ENCODE peak calls at places on chromosomes 2 and 18, in eight cellular contexts. X is cardiac fibroblast; L is CD8-positive, alpha-beta T cell; V is endodermal cell; Z is endothelial cell of umbilical vein; D is RWPE1; E is AG09309; F is fibroblast of the aortic adventitia. J is an unnamed sample.

GRCh38 chr2:197241590-197241989 is 69.0 kb downstream of the ANKRD44 start:
- DNase-seq in X (no peak), L (no peak), V (no peak), Z (no peak), D (no peak), E (no peak), F (no peak), J (no peak)

GRCh38 chr2:148936857-148937450 is 61.9 kb downstream of the KIF5C start:
- DNase-seq in X (no peak), L (no peak), V (no peak), Z (no peak), D (no peak), E (no peak), F (no peak), J (no peak)

GRCh38 chr2:238633426-238634328 is 206.9 kb downstream of the ASB1 start:
- DNase-seq in X (no peak), L (no peak), V (no peak), Z (no peak), D (no peak), E (no peak), F (no peak), J (no peak)

GRCh38 chr2:29894822-29895221 is 26.6 kb downstream of the ALK start:
- DNase-seq in X (no peak), L (no peak), V (no peak), Z (no peak), D (no peak), E (no peak), F (no peak), J (no peak)

GRCh38 chr2:71001592-71002570 is 7.2 kb upstream of the TEX261 start:
- DNase-seq in X (no peak), L (no peak), V (peak; percentile 90), Z (no peak), D (no peak), E (no peak), F (no peak), J (peak; percentile 50)

GRCh38 chr2:36356199-36356989 is 816 bp downstream of the CRIM1 start:
- DNase-seq in X (peak; percentile 51), L (peak; percentile 25), V (peak; percentile 82), Z (peak; percentile 23), D (no peak), E (no peak), F (no peak), J (peak; percentile 65)

GRCh38 chr2:29010946-29011649 is 30.0 kb downstream of the TOGARAM2 start:
- DNase-seq in X (peak; percentile 87), L (peak; percentile 84), V (peak; percentile 83), Z (no peak), D (no peak), E (no peak), F (peak; percentile 40), J (peak; percentile 22)

GRCh38 chr2:20138696-20139095 is 86.2 kb downstream of the SDC1 start:
- DNase-seq in X (peak; percentile 12), L (no peak), V (no peak), Z (no peak), D (no peak), E (no peak), F (peak; percentile 16), J (no peak)

GRCh38 chr2:9251154-9252001 is 44.8 kb downstream of the ASAP2 start:
- DNase-seq in X (peak; percentile 70), L (no peak), V (no peak), Z (peak; percentile 81), D (peak; percentile 87), E (peak; percentile 64), F (peak; percentile 79), J (peak; percentile 34)

GRCh38 chr18:36323421-36323820 is 25.9 kb downstream of the FHOD3 start:
- DNase-seq in X (no peak), L (no peak), V (peak; percentile 24), Z (no peak), D (no peak), E (no peak), F (no peak), J (no peak)

GRCh38 chr2:181937473-181937872 is 45.9 kb downstream of the ITPRID2 start:
- DNase-seq in X (peak; percentile 48), L (no peak), V (no peak), Z (no peak), D (no peak), E (peak; percentile 20), F (peak; percentile 36), J (no peak)

GRCh38 chr2:134623796-134624195 is 95.0 kb downstream of the TMEM163 start:
- DNase-seq in X (no peak), L (no peak), V (no peak), Z (no peak), D (no peak), E (no peak), F (no peak), J (no peak)

GRCh38 chr2:240798327-240798905 is 21.6 kb downstream of the KIF1A start:
- DNase-seq in X (no peak), L (peak; percentile 5), V (no peak), Z (no peak), D (no peak), E (no peak), F (no peak), J (no peak)

GRCh38 chr18:34023471-34023870 is 201.2 kb downstream of the NOL4 start:
- DNase-seq in X (no peak), L (no peak), V (peak; percentile 59), Z (no peak), D (no peak), E (no peak), F (no peak), J (no peak)

GRCh38 chr2:56195563-56195962 is 11.8 kb downstream of the CCDC85A start:
- DNase-seq in X (no peak), L (no peak), V (no peak), Z (peak; percentile 56), D (no peak), E (no peak), F (peak; percentile 36), J (no peak)

GRCh38 chr2:120398051-120398960 is 52.4 kb downstream of the INHBB start:
- DNase-seq in X (no peak), L (no peak), V (peak; percentile 29), Z (no peak), D (no peak), E (peak; percentile 40), F (peak; percentile 4), J (no peak)

GRCh38 chr2:204116154-204116792 is 179.7 kb downstream of the ICOS start:
- DNase-seq in X (no peak), L (no peak), V (no peak), Z (peak; percentile 30), D (no peak), E (no peak), F (peak; percentile 4), J (no peak)

GRCh38 chr2:151946856-151947523 is 118.8 kb upstream of the ARL5A start:
- DNase-seq in X (peak; percentile 18), L (no peak), V (peak; percentile 77), Z (peak; percentile 52), D (no peak), E (no peak), F (peak; percentile 17), J (peak; percentile 40)

GRCh38 chr2:106845716-106846115 is 40.3 kb downstream of the ST6GAL2 start:
- DNase-seq in X (no peak), L (no peak), V (no peak), Z (no peak), D (no peak), E (no peak), F (no peak), J (no peak)

GRCh38 chr18:33817096-33817495 is 239.1 kb downstream of the ASXL3 start:
- DNase-seq in X (no peak), L (no peak), V (no peak), Z (no peak), D (no peak), E (no peak), F (peak; percentile 56), J (no peak)

GRCh38 chr2:150076281-150076680 is 411.2 kb downstream of the RND3 start:
- DNase-seq in X (peak; percentile 41), L (no peak), V (no peak), Z (no peak), D (no peak), E (no peak), F (peak; percentile 59), J (no peak)

GRCh38 chr2:217915706-217916105 is 87.1 kb downstream of the TNS1 start:
- DNase-seq in X (no peak), L (no peak), V (no peak), Z (no peak), D (no peak), E (no peak), F (no peak), J (no peak)

GRCh38 chr2:207113403-207113802 is 52.3 kb downstream of the KLF7 start:
- DNase-seq in X (no peak), L (no peak), V (no peak), Z (no peak), D (no peak), E (no peak), F (no peak), J (no peak)

GRCh38 chr18:55552498-55553189 is 35.3 kb downstream of the TCF4 start:
- DNase-seq in X (peak; percentile 35), L (no peak), V (no peak), Z (no peak), D (no peak), E (peak; percentile 45), F (peak; percentile 24), J (no peak)

GRCh38 chr2:61900246-61900645 is 5.2 kb upstream of the COMMD1 start:
- DNase-seq in X (peak; percentile 5), L (no peak), V (no peak), Z (no peak), D (no peak), E (no peak), F (no peak), J (no peak)

GRCh38 chr2:61898810-61899209 is 6.7 kb upstream of the COMMD1 start:
- DNase-seq in X (peak; percentile 44), L (no peak), V (no peak), Z (peak; percentile 30), D (no peak), E (no peak), F (peak; percentile 37), J (no peak)
- TF ChIP-seq CTCF in X (peak; percentile 56), L (no peak), V (peak; percentile 62), Z (peak; percentile 37), D (peak; percentile 64), E (peak; percentile 56), F (peak; percentile 60), J (peak; percentile 19)

GRCh38 chr2:189628817-189629552 is 32.3 kb upstream of the ASNSD1 start:
- DNase-seq in X (peak; percentile 49), L (no peak), V (no peak), Z (no peak), D (no peak), E (no peak), F (no peak), J (no peak)
- TF ChIP-seq CTCF in X (no peak), L (no peak), V (peak; percentile 39), Z (no peak), D (no peak), E (no peak), F (no peak), J (no peak)

DNA sequence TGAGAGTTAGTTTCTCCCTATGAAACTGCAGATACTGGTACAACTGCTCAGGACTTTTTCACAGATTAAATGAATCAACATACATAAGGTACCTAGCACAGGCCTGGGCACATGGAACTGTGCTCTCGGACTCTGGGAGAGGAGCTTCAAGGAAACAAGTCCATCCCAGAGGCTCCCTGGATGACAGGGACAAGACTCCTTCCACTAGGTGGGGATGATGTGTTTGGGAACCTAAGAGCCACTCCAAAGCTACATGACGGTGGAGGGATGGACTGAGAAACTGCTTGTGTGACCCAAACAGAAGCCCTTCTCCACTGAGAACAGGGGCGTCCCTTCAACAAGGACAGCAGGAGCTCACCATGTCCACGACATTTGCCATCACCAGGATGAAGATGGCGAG is 37.1 kb downstream of the CENPO start:
- DNase-seq in X (peak; percentile 59), L (no peak), V (no peak), Z (no peak), D (no peak), E (no peak), F (peak; percentile 14), J (no peak)
- TF ChIP-seq CTCF in X (peak; percentile 18), L (no peak), V (peak; percentile 65), Z (no peak), D (no peak), E (no peak), F (no peak), J (no peak)

GRCh38 chr2:33441235-33441810 is 35.1 kb upstream of the RASGRP3 start:
- DNase-seq in X (peak; percentile 83), L (no peak), V (peak; percentile 82), Z (peak; percentile 79), D (peak; percentile 51), E (peak; percentile 51), F (peak; percentile 86), J (peak; percentile 34)
- TF ChIP-seq CTCF in X (peak; percentile 83), L (no peak), V (peak; percentile 82), Z (peak; percentile 74), D (peak; percentile 67), E (peak; percentile 85), F (peak; percentile 87), J (peak; percentile 57)

J was measured in nephron progenitor cell.